ENCODE peak calls at places on chromosome 1, in four cellular contexts. X is OCI-M1, W is Daoy, I is GM04503. H is an unnamed sample.

GRCh38 chr1:91404151-91405012 is at the start of gene HFM1:
- DNase-seq in X (peak), W (peak), I (no peak), H (peak)

GRCh38 chr1:50332941-50333594 is 90.2 kb downstream of the DMRTA2 start:
- DNase-seq in X (peak), W (peak), I (no peak), H (no peak)

GRCh38 chr1:216447898-216448568 is 24.8 kb upstream of the USH2A start:
- DNase-seq in X (no peak), W (no peak), I (no peak), H (peak)

GRCh38 chr1:159132271-159132881 is 39.0 kb upstream of the CADM3 start:
- DNase-seq in X (peak), W (peak), I (no peak), H (peak)

GRCh38 chr1:88503656-88504055 is 180.4 kb upstream of the PKN2 start:
- DNase-seq in X (no peak), W (no peak), I (no peak), H (no peak)

GRCh38 chr1:41542196-41542955 is 57.9 kb upstream of the EDN2 start:
- DNase-seq in X (no peak), W (no peak), I (no peak), H (no peak)

GRCh38 chr1:45305231-45305630 is 21.5 kb upstream of the HPDL start:
- DNase-seq in X (no peak), W (no peak), I (no peak), H (no peak)

GRCh38 chr1:238673561-238673960 is 712.8 kb upstream of the CHRM3 start:
- DNase-seq in X (no peak), W (no peak), I (no peak), H (no peak)